ENCODE peak calls at places on chromosomes 5 and 9, in four cellular contexts. One of them, this sample, is unnamed.
A peak's percentile ranks its signal among the peaks of the same experiment; 100 is the strongest.

GRCh38 chr5:105954341-105954740 is 1716.4 kb downstream of the EFNA5 start:
- DNase-seq in CD8-positive, alpha-beta T cell: no peak
- DNase-seq in GM10248: no peak
- DNase-seq in HCT116: no peak
- DNase-seq in this sample: no peak

GRCh38 chr5:139494832-139495231 is 12.3 kb upstream of the STING1 start:
- DNase-seq in HCT116: no peak
- DNase-seq in GM10248: no peak
- DNase-seq in CD8-positive, alpha-beta T cell: no peak
- DNase-seq in this sample: no peak

GRCh38 chr5:32254987-32255900 is 57.5 kb downstream of the MTMR12 start:
- DNase-seq in HCT116: no peak
- DNase-seq in CD8-positive, alpha-beta T cell: no peak
- DNase-seq in GM10248: no peak
- DNase-seq in this sample: no peak

GRCh38 chr9:16637218-16637617 is 233.3 kb downstream of the BNC2 start:
- DNase-seq in HCT116: no peak
- DNase-seq in CD8-positive, alpha-beta T cell: no peak
- DNase-seq in GM10248: no peak
- DNase-seq in this sample: no peak

GRCh38 chr5:138438724-138439536 is at the start of gene REEP2:
- DNase-seq in HCT116: no peak
- DNase-seq in CD8-positive, alpha-beta T cell: peak; percentile 61
- DNase-seq in GM10248: peak; percentile 90
- DNase-seq in this sample: peak; percentile 94

GRCh38 chr5:11777096-11777495 is 127.2 kb downstream of the CTNND2 start:
- DNase-seq in GM10248: no peak
- DNase-seq in CD8-positive, alpha-beta T cell: no peak
- DNase-seq in HCT116: no peak
- DNase-seq in this sample: no peak

GRCh38 chr5:180646963-180647305 is 2.5 kb downstream of the FLT4 start:
- DNase-seq in HCT116: no peak
- DNase-seq in CD8-positive, alpha-beta T cell: no peak
- DNase-seq in GM10248: no peak
- DNase-seq in this sample: no peak

GRCh38 chr9:21754741-21755140 is 47.7 kb upstream of the MTAP start:
- DNase-seq in CD8-positive, alpha-beta T cell: no peak
- DNase-seq in HCT116: no peak
- DNase-seq in GM10248: no peak
- DNase-seq in this sample: no peak

GRCh38 chr5:33726422-33727165 is 165.2 kb downstream of the ADAMTS12 start:
- DNase-seq in CD8-positive, alpha-beta T cell: no peak
- DNase-seq in GM10248: no peak
- DNase-seq in HCT116: no peak
- DNase-seq in this sample: no peak

GRCh38 chr9:128383791-128384190 is 12.6 kb downstream of the URM1 start:
- DNase-seq in HCT116: no peak
- DNase-seq in CD8-positive, alpha-beta T cell: no peak
- DNase-seq in GM10248: no peak
- DNase-seq in this sample: no peak

GRCh38 chr9:81771606-81772005 is 82.3 kb upstream of the TLE1 start:
- DNase-seq in CD8-positive, alpha-beta T cell: no peak
- DNase-seq in GM10248: no peak
- DNase-seq in HCT116: no peak
- DNase-seq in this sample: no peak

GRCh38 chr9:128818839-128819715 is 777 bp downstream of the ENDOG start:
- DNase-seq in GM10248: peak; percentile 55
- DNase-seq in HCT116: no peak
- DNase-seq in CD8-positive, alpha-beta T cell: peak; percentile 53
- DNase-seq in this sample: peak; percentile 79

GRCh38 chr5:3362606-3362910 is 233.1 kb upstream of the IRX1 start:
- DNase-seq in CD8-positive, alpha-beta T cell: no peak
- DNase-seq in HCT116: no peak
- DNase-seq in GM10248: no peak
- DNase-seq in this sample: no peak

GRCh38 chr5:94376672-94377345 is 241.6 kb downstream of the KIAA0825 start:
- DNase-seq in HCT116: no peak
- DNase-seq in GM10248: no peak
- DNase-seq in CD8-positive, alpha-beta T cell: no peak
- DNase-seq in this sample: no peak

GRCh38 chr5:102858808-102859207 is 103.7 kb downstream of the PAM start:
- DNase-seq in CD8-positive, alpha-beta T cell: no peak
- DNase-seq in HCT116: no peak
- DNase-seq in GM10248: no peak
- DNase-seq in this sample: no peak

GRCh38 chr9:19232117-19232829 is 1.8 kb downstream of the DENND4C start:
- DNase-seq in GM10248: no peak
- DNase-seq in HCT116: no peak
- DNase-seq in CD8-positive, alpha-beta T cell: no peak
- DNase-seq in this sample: no peak

GRCh38 chr9:5799314-5799713 is 33.6 kb downstream of the ERMP1 start:
- DNase-seq in HCT116: peak; percentile 16
- DNase-seq in GM10248: no peak
- DNase-seq in CD8-positive, alpha-beta T cell: no peak
- DNase-seq in this sample: peak; percentile 11

GRCh38 chr5:96807099-96807654 is 568 bp downstream of the ERAP1 start:
- DNase-seq in CD8-positive, alpha-beta T cell: no peak
- DNase-seq in HCT116: no peak
- DNase-seq in GM10248: peak; percentile 66
- DNase-seq in this sample: peak; percentile 68

GRCh38 chr5:87770601-87771121 is 357.9 kb upstream of the CCNH start:
- DNase-seq in GM10248: no peak
- DNase-seq in HCT116: no peak
- DNase-seq in CD8-positive, alpha-beta T cell: no peak
- DNase-seq in this sample: no peak

GRCh38 chr5:45826055-45826454 is 129.9 kb upstream of the HCN1 start:
- DNase-seq in HCT116: no peak
- DNase-seq in CD8-positive, alpha-beta T cell: no peak
- DNase-seq in GM10248: no peak
- DNase-seq in this sample: no peak

GRCh38 chr9:126623667-126624452 is 10.1 kb downstream of the LMX1B start:
- DNase-seq in HCT116: no peak
- DNase-seq in CD8-positive, alpha-beta T cell: no peak
- DNase-seq in GM10248: no peak
- DNase-seq in this sample: no peak

GRCh38 chr9:31854187-31854586 is 530.3 kb upstream of the ACO1 start:
- DNase-seq in HCT116: no peak
- DNase-seq in CD8-positive, alpha-beta T cell: no peak
- DNase-seq in GM10248: no peak
- DNase-seq in this sample: no peak
- TF ChIP-seq CTCF in HCT116: no peak
- TF ChIP-seq CTCF in CD8-positive, alpha-beta T cell: no peak
- TF ChIP-seq CTCF in GM10248: no peak
- TF ChIP-seq CTCF in this sample: no peak

GRCh38 chr9:136742640-136743391 is at the start of gene LCN10:
- DNase-seq in CD8-positive, alpha-beta T cell: no peak
- DNase-seq in HCT116: no peak
- DNase-seq in GM10248: no peak
- DNase-seq in this sample: no peak

GRCh38 chr9:136740491-136740890 is 2.2 kb downstream of the LCN10 start:
- DNase-seq in HCT116: no peak
- DNase-seq in CD8-positive, alpha-beta T cell: no peak
- DNase-seq in GM10248: no peak
- DNase-seq in this sample: no peak

GRCh38 chr9:136740069-136740468 is 2.7 kb downstream of the LCN10 start:
- DNase-seq in GM10248: no peak
- DNase-seq in HCT116: no peak
- DNase-seq in CD8-positive, alpha-beta T cell: no peak
- DNase-seq in this sample: no peak

GRCh38 chr9:136741885-136742568 is 713 bp downstream of the LCN10 start:
- DNase-seq in GM10248: peak; percentile 88
- DNase-seq in HCT116: no peak
- DNase-seq in CD8-positive, alpha-beta T cell: no peak
- DNase-seq in this sample: peak; percentile 92

GRCh38 chr9:136740971-136741884 is 1.5 kb downstream of the LCN10 start:
- DNase-seq in GM10248: peak; percentile 64
- DNase-seq in CD8-positive, alpha-beta T cell: no peak
- DNase-seq in HCT116: no peak
- DNase-seq in this sample: no peak
- TF ChIP-seq CTCF in GM10248: no peak
- TF ChIP-seq CTCF in CD8-positive, alpha-beta T cell: no peak
- TF ChIP-seq CTCF in HCT116: no peak
- TF ChIP-seq CTCF in this sample: no peak

GRCh38 chr5:150587016-150587415 is 53.4 kb upstream of the SYNPO start:
- DNase-seq in CD8-positive, alpha-beta T cell: no peak
- DNase-seq in GM10248: no peak
- DNase-seq in HCT116: no peak
- DNase-seq in this sample: no peak

GRCh38 chr5:150587830-150588494 is 52.5 kb upstream of the SYNPO start:
- DNase-seq in CD8-positive, alpha-beta T cell: no peak
- DNase-seq in HCT116: no peak
- DNase-seq in GM10248: no peak
- DNase-seq in this sample: no peak

GRCh38 chr5:150590979-150591411 is 49.5 kb upstream of the SYNPO start:
- DNase-seq in GM10248: no peak
- DNase-seq in HCT116: no peak
- DNase-seq in CD8-positive, alpha-beta T cell: no peak
- DNase-seq in this sample: no peak

GRCh38 chr5:150588495-150588890 is 52.0 kb upstream of the SYNPO start:
- DNase-seq in HCT116: no peak
- DNase-seq in CD8-positive, alpha-beta T cell: no peak
- DNase-seq in GM10248: no peak
- DNase-seq in this sample: no peak

DNA sequence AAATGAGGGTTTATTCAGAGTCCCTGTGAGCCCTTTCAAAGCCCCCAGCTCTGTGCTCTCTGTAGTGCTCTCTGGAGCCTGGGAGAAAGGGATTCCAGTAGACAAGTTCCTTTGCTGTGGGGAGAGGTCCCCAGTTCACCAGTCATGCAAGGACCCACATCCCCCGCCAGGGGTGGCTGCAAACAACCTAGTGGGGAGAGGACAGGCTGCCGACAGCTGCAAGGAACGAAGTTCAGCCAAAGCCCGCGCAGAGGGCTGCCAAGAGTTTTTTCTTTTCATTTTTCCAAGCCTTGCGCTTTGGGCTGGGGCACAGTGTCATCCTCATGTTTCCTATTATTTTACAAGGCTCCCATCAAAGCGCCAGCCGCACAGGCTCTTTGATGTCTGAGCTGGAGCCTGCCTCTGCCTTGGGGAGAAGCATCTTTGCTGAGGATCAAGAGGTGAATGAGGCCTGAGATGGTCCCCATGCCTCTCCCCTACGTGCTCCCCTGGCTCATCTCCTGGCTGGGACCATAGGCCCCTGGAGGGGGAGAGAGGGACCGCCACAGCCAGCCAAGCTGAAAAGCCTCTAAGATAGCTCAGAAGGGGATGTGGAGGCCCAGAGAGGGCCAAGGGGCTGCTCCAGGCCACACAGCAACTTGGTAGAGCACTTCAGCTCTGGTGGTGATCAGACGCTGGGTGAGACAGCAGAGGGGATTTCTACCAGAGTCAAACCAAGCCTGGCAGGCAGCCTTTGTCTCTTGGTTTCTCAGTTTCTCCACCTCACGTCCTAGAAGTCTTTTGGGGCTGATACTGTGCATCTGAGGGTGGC is 50.5 kb upstream of the SYNPO start:
- DNase-seq in HCT116: no peak
- DNase-seq in GM10248: no peak
- DNase-seq in CD8-positive, alpha-beta T cell: no peak
- DNase-seq in this sample: no peak
- TF ChIP-seq CTCF in HCT116: no peak
- TF ChIP-seq CTCF in GM10248: no peak
- TF ChIP-seq CTCF in CD8-positive, alpha-beta T cell: no peak
- TF ChIP-seq CTCF in this sample: no peak

GRCh38 chr5:10332301-10332700 is 21.2 kb upstream of the MARCHF6 start:
- DNase-seq in CD8-positive, alpha-beta T cell: no peak
- DNase-seq in HCT116: no peak
- DNase-seq in GM10248: no peak
- DNase-seq in this sample: no peak

GRCh38 chr5:10331341-10331796 is 22.1 kb upstream of the MARCHF6 start:
- DNase-seq in GM10248: no peak
- DNase-seq in CD8-positive, alpha-beta T cell: no peak
- DNase-seq in HCT116: no peak
- DNase-seq in this sample: no peak

GRCh38 chr5:10335711-10336470 is 17.6 kb upstream of the MARCHF6 start:
- DNase-seq in GM10248: no peak
- DNase-seq in HCT116: no peak
- DNase-seq in CD8-positive, alpha-beta T cell: no peak
- DNase-seq in this sample: no peak

GRCh38 chr5:10334830-10335229 is 18.7 kb upstream of the MARCHF6 start:
- DNase-seq in HCT116: no peak
- DNase-seq in CD8-positive, alpha-beta T cell: no peak
- DNase-seq in GM10248: no peak
- DNase-seq in this sample: no peak

DNA sequence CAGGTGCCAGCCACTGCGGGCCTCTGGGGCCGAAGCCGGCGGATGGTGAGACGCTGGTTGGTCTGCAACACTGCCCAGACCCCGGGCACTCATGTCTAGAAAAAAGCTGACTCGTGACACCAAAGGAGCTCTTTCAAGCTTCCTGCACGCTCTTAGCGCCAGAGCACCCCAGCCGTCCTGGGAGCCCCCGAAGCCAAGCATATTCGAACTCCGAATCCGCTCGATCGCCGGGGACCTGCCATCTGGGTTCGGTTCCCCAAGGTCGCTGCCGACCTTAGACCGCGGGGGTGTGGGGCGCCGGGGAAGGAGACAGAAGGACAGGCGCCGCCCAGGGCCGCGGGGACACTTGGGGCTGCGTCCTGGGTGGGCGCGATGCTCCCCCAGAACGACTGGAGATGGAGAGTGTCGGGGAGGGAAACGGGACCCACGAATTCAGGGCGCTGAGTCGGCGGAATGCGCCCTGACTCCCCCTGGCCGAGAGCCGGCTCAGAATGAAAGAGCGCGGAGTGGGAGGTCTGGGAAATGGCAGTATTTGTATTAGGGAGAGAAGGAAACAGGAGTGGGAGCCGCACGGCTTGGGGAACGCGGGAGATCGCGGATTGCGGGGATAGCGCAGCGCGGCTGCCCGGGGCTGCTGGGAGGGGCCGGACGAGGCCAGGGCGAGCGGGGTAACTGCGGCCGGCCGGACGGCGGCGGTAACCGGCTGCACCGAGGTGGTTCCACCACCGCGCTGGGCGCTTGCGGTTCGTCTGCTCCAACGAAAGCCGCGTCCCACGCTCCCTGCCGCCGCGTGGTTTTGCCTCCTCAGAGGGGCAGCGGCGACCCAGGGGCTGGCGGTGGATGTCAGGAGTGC is 20.1 kb upstream of the MARCHF6 start:
- DNase-seq in HCT116: no peak
- DNase-seq in CD8-positive, alpha-beta T cell: peak; percentile 6
- DNase-seq in GM10248: peak; percentile 58
- DNase-seq in this sample: peak; percentile 61
- TF ChIP-seq CTCF in HCT116: no peak
- TF ChIP-seq CTCF in CD8-positive, alpha-beta T cell: no peak
- TF ChIP-seq CTCF in GM10248: no peak
- TF ChIP-seq CTCF in this sample: no peak